ENCODE peak calls at places on chromosomes 16 and 17, in nine cellular contexts. S is tibial artery; R is fibroblast of pulmonary artery; E is GM06990; C is left ventricle myocardium inferior; Z is bronchial epithelial cell; F is heart left ventricle; V is mesenchymal stem cell; Y is CD8-positive, alpha-beta T cell. Q is an unnamed sample.

GRCh38 chr17:73308017-73308823 is 3.6 kb downstream of the CDC42EP4 start:
- DNase-seq in Z (peak; percentile 85), E (no peak), Y (no peak), S (peak; percentile 80), V (peak; percentile 94), F (peak; percentile 92), C (peak; percentile 80), R (peak; percentile 98), Q (peak; percentile 97)

GRCh38 chr17:50272711-50273653 is 1.3 kb upstream of the TMEM92 start:
- DNase-seq in F (peak; percentile 60), C (peak; percentile 58), Y (peak; percentile 46), Z (no peak), E (peak; percentile 28), R (peak; percentile 53), V (peak; percentile 70), S (peak; percentile 49), Q (peak; percentile 56)

GRCh38 chr17:44664867-44665266 is 8.6 kb downstream of the MEIOC start:
- DNase-seq in Y (no peak), Z (no peak), S (no peak), E (no peak), C (no peak), F (no peak), V (no peak), R (no peak), Q (no peak)

GRCh38 chr16:23254338-23254737 is 47.8 kb upstream of the SCNN1B start:
- DNase-seq in Z (no peak), E (no peak), S (no peak), R (no peak), V (no peak), C (no peak), F (no peak), Y (no peak), Q (peak; percentile 10)

GRCh38 chr16:51048544-51048943 is 102.5 kb downstream of the SALL1 start:
- DNase-seq in V (no peak), F (no peak), Z (no peak), C (no peak), S (no peak), Y (no peak), R (no peak), E (no peak), Q (no peak)

GRCh38 chr16:58187092-58187491 is 10.8 kb downstream of the CSNK2A2 start:
- DNase-seq in R (peak; percentile 31), C (no peak), S (no peak), E (no peak), Y (no peak), Z (peak; percentile 9), V (no peak), F (no peak), Q (peak; percentile 19)

GRCh38 chr16:88086571-88087516 is 135.6 kb downstream of the BANP start:
- DNase-seq in C (no peak), R (no peak), Z (no peak), V (no peak), F (no peak), E (no peak), S (no peak), Y (no peak), Q (no peak)

GRCh38 chr17:80474231-80474932 is 2.0 kb downstream of the NPTX1 start:
- DNase-seq in R (peak; percentile 28), V (peak; percentile 27), E (no peak), Z (no peak), C (no peak), Y (no peak), F (no peak), S (no peak), Q (peak; percentile 60)

GRCh38 chr16:69166946-69167930 is 19.7 kb upstream of the SNTB2 start:
- DNase-seq in Z (peak; percentile 59), R (peak; percentile 41), V (no peak), S (no peak), F (no peak), Y (no peak), C (no peak), E (no peak), Q (peak; percentile 58)

DNA sequence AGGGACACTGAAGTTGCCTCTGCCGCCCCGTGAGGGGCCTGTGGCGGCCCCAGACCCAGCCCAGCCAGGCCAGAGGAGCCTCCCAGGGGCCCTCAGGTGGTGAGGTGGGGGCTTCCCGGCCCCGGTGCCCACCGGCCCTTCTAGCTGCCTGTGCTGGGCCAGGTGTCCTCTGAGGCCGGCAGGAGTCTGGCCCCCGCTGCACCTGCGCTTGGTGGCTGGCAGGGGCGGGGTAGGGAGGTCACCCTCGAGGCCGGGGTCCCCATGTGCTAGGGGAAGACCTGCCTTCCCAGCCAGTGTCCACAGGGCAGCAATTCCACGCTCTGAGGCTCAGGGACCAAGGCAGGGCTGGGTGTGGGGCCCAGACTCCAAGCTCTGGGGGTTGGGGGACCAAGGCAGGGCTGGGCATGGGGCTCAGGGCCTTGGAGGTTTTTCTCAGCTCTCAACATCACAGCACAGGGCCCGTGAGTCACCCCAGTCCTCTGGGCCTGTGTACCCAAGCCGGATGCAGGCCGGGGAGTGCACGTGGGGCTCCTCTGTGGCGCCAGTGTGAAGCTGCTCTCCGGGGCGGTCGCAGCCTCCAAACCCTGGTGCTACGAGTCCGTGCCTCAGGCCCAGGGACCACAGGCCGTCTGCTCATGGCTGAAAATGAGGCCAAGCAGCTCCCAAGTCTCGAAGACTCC is 1.3 kb upstream of the CCDC154 start:
- DNase-seq in R (no peak), Y (no peak), V (no peak), E (no peak), C (no peak), S (no peak), F (no peak), Z (no peak), Q (no peak)
- H3K4me3 ChIP-seq in R (no peak overlapping the region), Y (no peak overlapping the region), V (no peak overlapping the region), E (no peak overlapping the region), C (no peak overlapping the region), S (no peak overlapping the region), F (no peak overlapping the region), Z (no peak overlapping the region), Q (no peak overlapping the region)

DNA sequence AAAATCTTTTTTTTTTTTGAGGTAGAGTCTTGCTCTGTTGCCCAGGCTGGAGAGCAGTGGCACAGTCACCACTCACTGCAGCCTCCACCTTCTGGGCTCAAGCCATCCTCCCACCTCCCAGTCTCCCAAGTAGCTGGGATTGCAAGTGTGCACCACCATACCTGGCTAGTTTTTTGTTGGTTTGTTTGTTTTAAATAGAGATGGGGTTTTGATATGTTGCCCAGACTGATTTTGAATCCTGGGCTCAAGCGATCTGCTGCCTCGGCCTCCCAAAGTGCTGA is 2.0 kb downstream of the LRRC37B start:
- DNase-seq in S (no peak), F (no peak), Z (no peak), E (no peak), V (no peak), Y (no peak), R (no peak), C (no peak), Q (no peak)
- H3K4me3 ChIP-seq in S (peak overlapping the region; percentile 71), F (no peak overlapping the region), Z (no peak overlapping the region), E (no peak overlapping the region), V (no peak overlapping the region), Y (peak overlapping the region; percentile 1), R (peak overlapping the region; percentile 93), C (peak overlapping the region; percentile 91), Q (no peak overlapping the region)

GRCh38 chr16:5378531-5378930 is 280.9 kb upstream of the EEF2KMT start:
- DNase-seq in Y (no peak), Z (no peak), C (no peak), R (no peak), F (no peak), V (no peak), S (no peak), E (no peak), Q (no peak)

GRCh38 chr16:5374184-5374583 is 276.6 kb upstream of the EEF2KMT start:
- DNase-seq in Y (no peak), S (no peak), R (no peak), Z (no peak), F (no peak), C (no peak), V (no peak), E (no peak), Q (no peak)

GRCh38 chr16:5381481-5381880 is 283.9 kb upstream of the EEF2KMT start:
- DNase-seq in F (no peak), Y (no peak), C (no peak), V (no peak), Z (no peak), S (no peak), R (no peak), E (no peak), Q (no peak)

GRCh38 chr16:5379948-5380347 is 282.4 kb upstream of the EEF2KMT start:
- DNase-seq in C (no peak), Y (no peak), F (no peak), E (no peak), V (no peak), S (no peak), R (no peak), Z (no peak), Q (no peak)

DNA sequence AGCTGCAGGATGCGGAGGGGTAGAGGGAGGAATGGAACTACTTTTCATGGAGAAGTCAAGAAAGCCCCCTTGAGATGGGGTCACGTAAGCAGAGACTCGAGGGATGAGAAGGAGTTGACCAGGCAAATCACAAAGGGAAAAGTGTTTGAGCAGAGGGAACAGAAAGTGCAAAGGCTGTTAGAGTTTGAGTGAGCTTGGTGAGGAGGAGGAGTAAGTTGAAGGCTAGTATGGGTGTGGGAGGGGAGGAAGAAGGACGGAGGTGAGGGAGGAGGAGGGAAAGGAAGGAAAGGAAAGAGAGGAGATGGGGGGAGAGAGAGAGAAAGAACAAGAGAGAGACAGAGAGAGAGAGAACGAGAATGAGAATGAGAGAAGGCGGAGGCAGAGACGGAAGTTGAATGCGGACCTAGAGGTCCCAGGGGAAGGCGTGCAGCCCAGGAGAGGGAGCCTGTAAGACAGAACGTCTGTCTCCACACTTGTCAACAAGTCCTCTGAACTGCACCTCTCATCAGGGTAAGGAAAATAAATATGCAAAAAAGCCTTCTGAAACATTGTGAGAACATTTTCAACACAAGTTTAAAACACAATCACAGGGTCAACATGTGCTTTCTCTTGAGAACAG is 279.8 kb upstream of the EEF2KMT start:
- DNase-seq in F (no peak), R (no peak), Z (no peak), C (no peak), V (no peak), E (no peak), S (no peak), Y (no peak), Q (no peak)
- H3K4me3 ChIP-seq in F (no peak overlapping the region), R (no peak overlapping the region), Z (no peak overlapping the region), C (no peak overlapping the region), V (no peak overlapping the region), E (no peak overlapping the region), S (no peak overlapping the region), Y (no peak overlapping the region), Q (no peak overlapping the region)

GRCh38 chr16:81808933-81809480 is 29.9 kb downstream of the PLCG2 start:
- DNase-seq in V (no peak), Z (no peak), R (no peak), S (no peak), F (no peak), E (peak; percentile 87), Y (peak; percentile 48), C (no peak), Q (no peak)

GRCh38 chr16:81810894-81811538 is 31.9 kb downstream of the PLCG2 start:
- DNase-seq in R (no peak), C (no peak), F (no peak), Z (peak; percentile 8), Y (no peak), V (no peak), E (peak; percentile 76), S (no peak), Q (no peak)

GRCh38 chr16:81807767-81808166 is 28.7 kb downstream of the PLCG2 start:
- DNase-seq in F (no peak), S (no peak), R (no peak), Y (no peak), V (no peak), E (no peak), C (no peak), Z (no peak), Q (no peak)

GRCh38 chr16:81810361-81810760 is 31.3 kb downstream of the PLCG2 start:
- DNase-seq in Z (no peak), Y (no peak), R (no peak), V (no peak), E (no peak), S (no peak), F (no peak), C (no peak), Q (no peak)

GRCh38 chr16:81809567-81809966 is 30.5 kb downstream of the PLCG2 start:
- DNase-seq in F (no peak), S (no peak), Y (no peak), Z (no peak), E (no peak), V (no peak), R (no peak), C (no peak), Q (no peak)
- H3K4me3 ChIP-seq in F (no peak overlapping the region), S (no peak overlapping the region), Y (no peak overlapping the region), Z (no peak overlapping the region), E (peak overlapping the region; percentile 34), V (no peak overlapping the region), R (no peak overlapping the region), C (no peak overlapping the region), Q (no peak overlapping the region)